ENCODE peak calls at places on chromosomes 3 and 15, in eight cellular contexts. One of them, this sample, is unnamed.

GRCh38 chr3:14725564-14726420 is 50.9 kb downstream of the C3orf20 start:
- DNase-seq in glutamatergic neuron: no peak
- DNase-seq in thyroid gland: peak
- DNase-seq in stomach: peak
- DNase-seq in colonic mucosa: peak
- DNase-seq in GM13976: no peak
- DNase-seq in fibroblast of lung: peak
- DNase-seq in dorsolateral prefrontal cortex: no peak
- DNase-seq in this sample: no peak

GRCh38 chr15:76222159-76222558 is 89.1 kb downstream of the ETFA start:
- DNase-seq in thyroid gland: no peak
- DNase-seq in stomach: no peak
- DNase-seq in fibroblast of lung: no peak
- DNase-seq in colonic mucosa: no peak
- DNase-seq in dorsolateral prefrontal cortex: no peak
- DNase-seq in glutamatergic neuron: no peak
- DNase-seq in GM13976: no peak
- DNase-seq in this sample: no peak

GRCh38 chr3:66998075-66998898 is at the start of gene KBTBD8:
- DNase-seq in colonic mucosa: peak
- DNase-seq in thyroid gland: peak
- DNase-seq in dorsolateral prefrontal cortex: peak
- DNase-seq in stomach: peak
- DNase-seq in fibroblast of lung: peak
- DNase-seq in glutamatergic neuron: peak
- DNase-seq in GM13976: peak
- DNase-seq in this sample: peak

GRCh38 chr3:13015286-13016082 is 57.7 kb downstream of the IQSEC1 start:
- DNase-seq in fibroblast of lung: no peak
- DNase-seq in colonic mucosa: no peak
- DNase-seq in GM13976: peak
- DNase-seq in thyroid gland: peak
- DNase-seq in dorsolateral prefrontal cortex: peak
- DNase-seq in glutamatergic neuron: no peak
- DNase-seq in stomach: peak
- DNase-seq in this sample: no peak

GRCh38 chr3:187098925-187099512 is 40.3 kb downstream of the RPL39L start:
- DNase-seq in dorsolateral prefrontal cortex: no peak
- DNase-seq in GM13976: no peak
- DNase-seq in glutamatergic neuron: no peak
- DNase-seq in colonic mucosa: no peak
- DNase-seq in fibroblast of lung: no peak
- DNase-seq in thyroid gland: no peak
- DNase-seq in stomach: no peak
- DNase-seq in this sample: no peak

GRCh38 chr3:147413712-147414325 is 4.7 kb downstream of the ZIC1 start:
- DNase-seq in stomach: no peak
- DNase-seq in GM13976: no peak
- DNase-seq in glutamatergic neuron: no peak
- DNase-seq in dorsolateral prefrontal cortex: no peak
- DNase-seq in fibroblast of lung: no peak
- DNase-seq in thyroid gland: no peak
- DNase-seq in colonic mucosa: no peak
- DNase-seq in this sample: no peak

GRCh38 chr15:74130089-74130848 is at the start of gene ISLR2:
- DNase-seq in GM13976: no peak
- DNase-seq in thyroid gland: no peak
- DNase-seq in dorsolateral prefrontal cortex: no peak
- DNase-seq in stomach: no peak
- DNase-seq in colonic mucosa: no peak
- DNase-seq in glutamatergic neuron: peak
- DNase-seq in fibroblast of lung: no peak
- DNase-seq in this sample: no peak

GRCh38 chr3:128309026-128309425 is 155.7 kb downstream of the EEFSEC start:
- DNase-seq in stomach: no peak
- DNase-seq in dorsolateral prefrontal cortex: no peak
- DNase-seq in thyroid gland: no peak
- DNase-seq in fibroblast of lung: no peak
- DNase-seq in colonic mucosa: peak
- DNase-seq in glutamatergic neuron: no peak
- DNase-seq in GM13976: no peak
- DNase-seq in this sample: no peak

GRCh38 chr3:13671536-13672233 is 122.8 kb downstream of the FBLN2 start:
- DNase-seq in colonic mucosa: no peak
- DNase-seq in thyroid gland: no peak
- DNase-seq in glutamatergic neuron: no peak
- DNase-seq in GM13976: no peak
- DNase-seq in stomach: no peak
- DNase-seq in dorsolateral prefrontal cortex: no peak
- DNase-seq in fibroblast of lung: no peak
- DNase-seq in this sample: no peak

GRCh38 chr3:73073091-73073707 is 11.7 kb downstream of the EBLN2 start:
- DNase-seq in dorsolateral prefrontal cortex: no peak
- DNase-seq in thyroid gland: no peak
- DNase-seq in glutamatergic neuron: no peak
- DNase-seq in GM13976: no peak
- DNase-seq in fibroblast of lung: no peak
- DNase-seq in stomach: no peak
- DNase-seq in colonic mucosa: no peak
- DNase-seq in this sample: no peak

GRCh38 chr15:100114100-100114499 is 227.7 kb downstream of the ADAMTS17 start:
- DNase-seq in fibroblast of lung: peak
- DNase-seq in GM13976: no peak
- DNase-seq in colonic mucosa: no peak
- DNase-seq in glutamatergic neuron: no peak
- DNase-seq in stomach: no peak
- DNase-seq in thyroid gland: peak
- DNase-seq in dorsolateral prefrontal cortex: peak
- DNase-seq in this sample: peak

GRCh38 chr15:40306908-40307307 is 827 bp downstream of the PLCB2 start:
- DNase-seq in thyroid gland: no peak
- DNase-seq in dorsolateral prefrontal cortex: no peak
- DNase-seq in stomach: no peak
- DNase-seq in GM13976: peak
- DNase-seq in glutamatergic neuron: no peak
- DNase-seq in colonic mucosa: no peak
- DNase-seq in fibroblast of lung: no peak
- DNase-seq in this sample: no peak

GRCh38 chr3:126536126-126536525 is 12.2 kb downstream of the CHST13 start:
- DNase-seq in glutamatergic neuron: peak
- DNase-seq in stomach: no peak
- DNase-seq in GM13976: no peak
- DNase-seq in dorsolateral prefrontal cortex: peak
- DNase-seq in fibroblast of lung: no peak
- DNase-seq in thyroid gland: no peak
- DNase-seq in colonic mucosa: no peak
- DNase-seq in this sample: no peak

GRCh38 chr3:39541917-39542329 is 74.4 kb downstream of the MOBP start:
- DNase-seq in fibroblast of lung: peak
- DNase-seq in dorsolateral prefrontal cortex: no peak
- DNase-seq in colonic mucosa: no peak
- DNase-seq in thyroid gland: peak
- DNase-seq in stomach: no peak
- DNase-seq in glutamatergic neuron: no peak
- DNase-seq in GM13976: no peak
- DNase-seq in this sample: no peak

GRCh38 chr15:55649058-55649423 is 60.9 kb upstream of the PYGO1 start:
- DNase-seq in fibroblast of lung: peak
- DNase-seq in glutamatergic neuron: no peak
- DNase-seq in GM13976: no peak
- DNase-seq in dorsolateral prefrontal cortex: no peak
- DNase-seq in stomach: no peak
- DNase-seq in thyroid gland: no peak
- DNase-seq in colonic mucosa: no peak
- DNase-seq in this sample: no peak

GRCh38 chr15:55652909-55653495 is 64.9 kb upstream of the PYGO1 start:
- DNase-seq in dorsolateral prefrontal cortex: no peak
- DNase-seq in thyroid gland: no peak
- DNase-seq in glutamatergic neuron: no peak
- DNase-seq in fibroblast of lung: no peak
- DNase-seq in colonic mucosa: no peak
- DNase-seq in stomach: no peak
- DNase-seq in GM13976: no peak
- DNase-seq in this sample: no peak

GRCh38 chr15:55654541-55654940 is 66.4 kb upstream of the PYGO1 start:
- DNase-seq in dorsolateral prefrontal cortex: no peak
- DNase-seq in colonic mucosa: no peak
- DNase-seq in thyroid gland: no peak
- DNase-seq in glutamatergic neuron: no peak
- DNase-seq in stomach: no peak
- DNase-seq in GM13976: no peak
- DNase-seq in fibroblast of lung: peak
- DNase-seq in this sample: no peak

DNA sequence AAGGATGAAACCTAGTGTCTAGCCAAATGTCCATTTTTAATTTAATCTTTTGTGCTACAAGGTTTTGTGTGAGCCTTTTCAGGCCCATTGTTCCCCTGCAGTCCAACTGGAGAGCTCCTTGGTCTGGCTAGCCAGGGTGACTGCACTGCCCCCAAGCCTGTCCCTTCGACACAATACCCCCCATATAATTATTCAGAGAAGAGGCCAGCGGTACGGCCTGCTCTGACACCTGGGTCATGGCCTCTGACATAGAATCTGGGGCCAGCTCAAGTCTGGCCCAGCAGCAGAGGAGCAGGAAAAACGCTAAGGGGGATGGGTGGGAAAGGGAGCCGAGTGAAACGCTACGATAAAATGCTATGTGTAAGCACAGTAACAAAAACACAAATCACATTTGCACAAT is 64.2 kb upstream of the PYGO1 start:
- DNase-seq in colonic mucosa: no peak
- DNase-seq in GM13976: no peak
- DNase-seq in fibroblast of lung: no peak
- DNase-seq in thyroid gland: no peak
- DNase-seq in dorsolateral prefrontal cortex: no peak
- DNase-seq in stomach: no peak
- DNase-seq in glutamatergic neuron: no peak
- DNase-seq in this sample: peak
- TF ChIP-seq CTCF in colonic mucosa: no peak
- TF ChIP-seq CTCF in GM13976: no peak
- TF ChIP-seq CTCF in fibroblast of lung: no peak
- TF ChIP-seq CTCF in thyroid gland: no peak
- TF ChIP-seq CTCF in dorsolateral prefrontal cortex: no peak
- TF ChIP-seq CTCF in stomach: no peak
- TF ChIP-seq CTCF in glutamatergic neuron: no peak
- TF ChIP-seq CTCF in this sample: no peak

GRCh38 chr15:79169531-79170123 is 79.0 kb upstream of the RASGRF1 start:
- DNase-seq in colonic mucosa: no peak
- DNase-seq in thyroid gland: no peak
- DNase-seq in glutamatergic neuron: no peak
- DNase-seq in fibroblast of lung: no peak
- DNase-seq in GM13976: no peak
- DNase-seq in dorsolateral prefrontal cortex: peak
- DNase-seq in stomach: no peak
- DNase-seq in this sample: no peak

GRCh38 chr15:79170256-79170664 is 79.7 kb upstream of the RASGRF1 start:
- DNase-seq in colonic mucosa: no peak
- DNase-seq in GM13976: no peak
- DNase-seq in thyroid gland: no peak
- DNase-seq in glutamatergic neuron: no peak
- DNase-seq in fibroblast of lung: no peak
- DNase-seq in dorsolateral prefrontal cortex: no peak
- DNase-seq in stomach: no peak
- DNase-seq in this sample: no peak

GRCh38 chr15:79166311-79166955 is 75.9 kb upstream of the RASGRF1 start:
- DNase-seq in colonic mucosa: no peak
- DNase-seq in glutamatergic neuron: no peak
- DNase-seq in GM13976: no peak
- DNase-seq in thyroid gland: no peak
- DNase-seq in dorsolateral prefrontal cortex: no peak
- DNase-seq in stomach: no peak
- DNase-seq in fibroblast of lung: no peak
- DNase-seq in this sample: no peak

GRCh38 chr15:79167776-79168175 is 77.2 kb upstream of the RASGRF1 start:
- DNase-seq in colonic mucosa: no peak
- DNase-seq in thyroid gland: no peak
- DNase-seq in dorsolateral prefrontal cortex: no peak
- DNase-seq in fibroblast of lung: no peak
- DNase-seq in GM13976: no peak
- DNase-seq in stomach: no peak
- DNase-seq in glutamatergic neuron: no peak
- DNase-seq in this sample: no peak

GRCh38 chr15:79168922-79169322 is 78.3 kb upstream of the RASGRF1 start:
- DNase-seq in GM13976: no peak
- DNase-seq in colonic mucosa: no peak
- DNase-seq in fibroblast of lung: no peak
- DNase-seq in stomach: no peak
- DNase-seq in dorsolateral prefrontal cortex: peak
- DNase-seq in thyroid gland: no peak
- DNase-seq in glutamatergic neuron: peak
- DNase-seq in this sample: no peak
- TF ChIP-seq CTCF in GM13976: no peak
- TF ChIP-seq CTCF in colonic mucosa: no peak
- TF ChIP-seq CTCF in fibroblast of lung: no peak
- TF ChIP-seq CTCF in stomach: no peak
- TF ChIP-seq CTCF in dorsolateral prefrontal cortex: peak
- TF ChIP-seq CTCF in thyroid gland: no peak
- TF ChIP-seq CTCF in glutamatergic neuron: no peak
- TF ChIP-seq CTCF in this sample: peak

GRCh38 chr15:96336643-96337353 is 6.3 kb downstream of the NR2F2 start:
- DNase-seq in GM13976: no peak
- DNase-seq in colonic mucosa: peak
- DNase-seq in glutamatergic neuron: no peak
- DNase-seq in stomach: no peak
- DNase-seq in thyroid gland: no peak
- DNase-seq in dorsolateral prefrontal cortex: no peak
- DNase-seq in fibroblast of lung: peak
- DNase-seq in this sample: no peak

GRCh38 chr15:96334705-96335428 is 4.4 kb downstream of the NR2F2 start:
- DNase-seq in fibroblast of lung: no peak
- DNase-seq in colonic mucosa: peak
- DNase-seq in dorsolateral prefrontal cortex: no peak
- DNase-seq in stomach: no peak
- DNase-seq in thyroid gland: no peak
- DNase-seq in GM13976: peak
- DNase-seq in glutamatergic neuron: no peak
- DNase-seq in this sample: no peak

GRCh38 chr15:96337354-96337990 is 7.0 kb downstream of the NR2F2 start:
- DNase-seq in thyroid gland: no peak
- DNase-seq in fibroblast of lung: no peak
- DNase-seq in GM13976: no peak
- DNase-seq in dorsolateral prefrontal cortex: no peak
- DNase-seq in colonic mucosa: peak
- DNase-seq in stomach: no peak
- DNase-seq in glutamatergic neuron: no peak
- DNase-seq in this sample: no peak

GRCh38 chr15:96335429-96335807 is 4.9 kb downstream of the NR2F2 start:
- DNase-seq in stomach: no peak
- DNase-seq in GM13976: no peak
- DNase-seq in glutamatergic neuron: no peak
- DNase-seq in colonic mucosa: peak
- DNase-seq in fibroblast of lung: peak
- DNase-seq in dorsolateral prefrontal cortex: no peak
- DNase-seq in thyroid gland: no peak
- DNase-seq in this sample: no peak

GRCh38 chr15:96336045-96336642 is 5.6 kb downstream of the NR2F2 start:
- DNase-seq in glutamatergic neuron: no peak
- DNase-seq in stomach: no peak
- DNase-seq in GM13976: no peak
- DNase-seq in fibroblast of lung: no peak
- DNase-seq in thyroid gland: no peak
- DNase-seq in dorsolateral prefrontal cortex: no peak
- DNase-seq in colonic mucosa: peak
- DNase-seq in this sample: no peak
- TF ChIP-seq CTCF in glutamatergic neuron: no peak
- TF ChIP-seq CTCF in stomach: no peak
- TF ChIP-seq CTCF in GM13976: no peak
- TF ChIP-seq CTCF in fibroblast of lung: no peak
- TF ChIP-seq CTCF in thyroid gland: no peak
- TF ChIP-seq CTCF in dorsolateral prefrontal cortex: no peak
- TF ChIP-seq CTCF in colonic mucosa: no peak
- TF ChIP-seq CTCF in this sample: no peak

GRCh38 chr3:157618075-157618760 is 115.0 kb upstream of the VEPH1 start:
- DNase-seq in colonic mucosa: no peak
- DNase-seq in fibroblast of lung: peak
- DNase-seq in glutamatergic neuron: no peak
- DNase-seq in GM13976: peak
- DNase-seq in stomach: no peak
- DNase-seq in thyroid gland: no peak
- DNase-seq in dorsolateral prefrontal cortex: no peak
- DNase-seq in this sample: no peak
- TF ChIP-seq CTCF in colonic mucosa: peak
- TF ChIP-seq CTCF in fibroblast of lung: peak
- TF ChIP-seq CTCF in glutamatergic neuron: peak
- TF ChIP-seq CTCF in GM13976: peak
- TF ChIP-seq CTCF in stomach: peak
- TF ChIP-seq CTCF in thyroid gland: peak
- TF ChIP-seq CTCF in dorsolateral prefrontal cortex: peak
- TF ChIP-seq CTCF in this sample: peak